ENCODE peak calls at places on chromosome 20, in five cellular contexts. One of them, this sample, is unnamed.

GRCh38 chr20:21214431-21214830 is 88.5 kb downstream of the KIZ start:
- DNase-seq in activated CD8-positive, alpha-beta T cell treated with anti-CD3 and anti-CD28 coated beads for 36 hours: no peak
- DNase-seq in progenitor cell of endocrine pancreas: no peak
- DNase-seq in sigmoid colon: no peak
- DNase-seq in A549: no peak
- DNase-seq in this sample: no peak

GRCh38 chr20:47705497-47705856 is 79.8 kb downstream of the SULF2 start:
- DNase-seq in activated CD8-positive, alpha-beta T cell treated with anti-CD3 and anti-CD28 coated beads for 36 hours: no peak
- DNase-seq in progenitor cell of endocrine pancreas: no peak
- DNase-seq in sigmoid colon: no peak
- DNase-seq in A549: no peak
- DNase-seq in this sample: no peak

GRCh38 chr20:32978009-32978335 is 26.3 kb downstream of the SUN5 start:
- DNase-seq in activated CD8-positive, alpha-beta T cell treated with anti-CD3 and anti-CD28 coated beads for 36 hours: no peak
- DNase-seq in progenitor cell of endocrine pancreas: no peak
- DNase-seq in sigmoid colon: no peak
- DNase-seq in A549: no peak
- DNase-seq in this sample: no peak

GRCh38 chr20:32482251-32483220 is 102.6 kb downstream of the NOL4L start:
- DNase-seq in activated CD8-positive, alpha-beta T cell treated with anti-CD3 and anti-CD28 coated beads for 36 hours: peak
- DNase-seq in progenitor cell of endocrine pancreas: peak
- DNase-seq in sigmoid colon: peak
- DNase-seq in A549: no peak
- DNase-seq in this sample: peak

GRCh38 chr20:25276533-25277050 is 28.7 kb downstream of the PYGB start:
- DNase-seq in activated CD8-positive, alpha-beta T cell treated with anti-CD3 and anti-CD28 coated beads for 36 hours: no peak
- DNase-seq in progenitor cell of endocrine pancreas: no peak
- DNase-seq in sigmoid colon: peak
- DNase-seq in A549: no peak
- DNase-seq in this sample: no peak

GRCh38 chr20:45450097-45450818 is 19.3 kb upstream of the WFDC2 start:
- DNase-seq in activated CD8-positive, alpha-beta T cell treated with anti-CD3 and anti-CD28 coated beads for 36 hours: peak
- DNase-seq in progenitor cell of endocrine pancreas: no peak
- DNase-seq in sigmoid colon: peak
- DNase-seq in A549: peak
- DNase-seq in this sample: peak

GRCh38 chr20:3238616-3239025 is 369 bp downstream of the SLC4A11 start:
- DNase-seq in activated CD8-positive, alpha-beta T cell treated with anti-CD3 and anti-CD28 coated beads for 36 hours: peak
- DNase-seq in progenitor cell of endocrine pancreas: no peak
- DNase-seq in sigmoid colon: no peak
- DNase-seq in A549: peak
- DNase-seq in this sample: peak

GRCh38 chr20:38252292-38253288 is 7.9 kb downstream of the KIAA1755 start:
- DNase-seq in activated CD8-positive, alpha-beta T cell treated with anti-CD3 and anti-CD28 coated beads for 36 hours: no peak
- DNase-seq in progenitor cell of endocrine pancreas: no peak
- DNase-seq in sigmoid colon: no peak
- DNase-seq in A549: no peak
- DNase-seq in this sample: no peak

GRCh38 chr20:49479785-49480184 is 2.7 kb downstream of the KCNB1 start:
- DNase-seq in activated CD8-positive, alpha-beta T cell treated with anti-CD3 and anti-CD28 coated beads for 36 hours: no peak
- DNase-seq in progenitor cell of endocrine pancreas: no peak
- DNase-seq in sigmoid colon: no peak
- DNase-seq in A549: no peak
- DNase-seq in this sample: no peak

GRCh38 chr20:3784226-3784853 is 2.2 kb downstream of the CENPB start:
- DNase-seq in activated CD8-positive, alpha-beta T cell treated with anti-CD3 and anti-CD28 coated beads for 36 hours: no peak
- DNase-seq in progenitor cell of endocrine pancreas: no peak
- DNase-seq in sigmoid colon: no peak
- DNase-seq in A549: no peak
- DNase-seq in this sample: no peak

GRCh38 chr20:33773412-33774089 is 37.6 kb upstream of the CHMP4B start:
- DNase-seq in activated CD8-positive, alpha-beta T cell treated with anti-CD3 and anti-CD28 coated beads for 36 hours: peak
- DNase-seq in progenitor cell of endocrine pancreas: no peak
- DNase-seq in sigmoid colon: no peak
- DNase-seq in A549: no peak
- DNase-seq in this sample: no peak

GRCh38 chr20:24153101-24154040 is 164.8 kb upstream of the GGTLC1 start:
- DNase-seq in activated CD8-positive, alpha-beta T cell treated with anti-CD3 and anti-CD28 coated beads for 36 hours: no peak
- DNase-seq in progenitor cell of endocrine pancreas: no peak
- DNase-seq in sigmoid colon: no peak
- DNase-seq in A549: no peak
- DNase-seq in this sample: no peak

GRCh38 chr20:50673146-50673830 is 18.1 kb downstream of the RIPOR3 start:
- DNase-seq in activated CD8-positive, alpha-beta T cell treated with anti-CD3 and anti-CD28 coated beads for 36 hours: no peak
- DNase-seq in progenitor cell of endocrine pancreas: no peak
- DNase-seq in sigmoid colon: peak
- DNase-seq in A549: no peak
- DNase-seq in this sample: peak

GRCh38 chr20:34663213-34663943 is 13.5 kb downstream of the PIGU start:
- DNase-seq in activated CD8-positive, alpha-beta T cell treated with anti-CD3 and anti-CD28 coated beads for 36 hours: no peak
- DNase-seq in progenitor cell of endocrine pancreas: no peak
- DNase-seq in sigmoid colon: no peak
- DNase-seq in A549: no peak
- DNase-seq in this sample: no peak

GRCh38 chr20:16412896-16413295 is 160.4 kb downstream of the KIF16B start:
- DNase-seq in activated CD8-positive, alpha-beta T cell treated with anti-CD3 and anti-CD28 coated beads for 36 hours: no peak
- DNase-seq in progenitor cell of endocrine pancreas: no peak
- DNase-seq in sigmoid colon: no peak
- DNase-seq in A549: no peak
- DNase-seq in this sample: no peak

GRCh38 chr20:22630698-22631097 is 46.3 kb upstream of the FOXA2 start:
- DNase-seq in activated CD8-positive, alpha-beta T cell treated with anti-CD3 and anti-CD28 coated beads for 36 hours: no peak
- DNase-seq in progenitor cell of endocrine pancreas: no peak
- DNase-seq in sigmoid colon: no peak
- DNase-seq in A549: no peak
- DNase-seq in this sample: no peak

GRCh38 chr20:34561661-34562060 is 3.1 kb downstream of the MAP1LC3A start:
- DNase-seq in activated CD8-positive, alpha-beta T cell treated with anti-CD3 and anti-CD28 coated beads for 36 hours: no peak
- DNase-seq in progenitor cell of endocrine pancreas: no peak
- DNase-seq in sigmoid colon: no peak
- DNase-seq in A549: no peak
- DNase-seq in this sample: no peak

GRCh38 chr20:57656252-57656820 is 36.1 kb upstream of the ZBP1 start:
- DNase-seq in activated CD8-positive, alpha-beta T cell treated with anti-CD3 and anti-CD28 coated beads for 36 hours: no peak
- DNase-seq in progenitor cell of endocrine pancreas: no peak
- DNase-seq in sigmoid colon: peak
- DNase-seq in A549: no peak
- DNase-seq in this sample: peak

GRCh38 chr20:32902456-32903420 is 44.0 kb downstream of the EFCAB8 start:
- DNase-seq in activated CD8-positive, alpha-beta T cell treated with anti-CD3 and anti-CD28 coated beads for 36 hours: peak
- DNase-seq in progenitor cell of endocrine pancreas: peak
- DNase-seq in sigmoid colon: peak
- DNase-seq in A549: peak
- DNase-seq in this sample: peak

GRCh38 chr20:58310291-58310782 is 822 bp downstream of the RAB22A start:
- DNase-seq in activated CD8-positive, alpha-beta T cell treated with anti-CD3 and anti-CD28 coated beads for 36 hours: no peak
- DNase-seq in progenitor cell of endocrine pancreas: no peak
- DNase-seq in sigmoid colon: no peak
- DNase-seq in A549: peak
- DNase-seq in this sample: no peak

GRCh38 chr20:58717278-58718091 is 24.9 kb downstream of the NPEPL1 start:
- DNase-seq in activated CD8-positive, alpha-beta T cell treated with anti-CD3 and anti-CD28 coated beads for 36 hours: no peak
- DNase-seq in progenitor cell of endocrine pancreas: no peak
- DNase-seq in sigmoid colon: peak
- DNase-seq in A549: no peak
- DNase-seq in this sample: no peak

GRCh38 chr20:25686081-25687077 is 10.3 kb downstream of the ZNF337 start:
- DNase-seq in activated CD8-positive, alpha-beta T cell treated with anti-CD3 and anti-CD28 coated beads for 36 hours: no peak
- DNase-seq in progenitor cell of endocrine pancreas: no peak
- DNase-seq in sigmoid colon: no peak
- DNase-seq in A549: no peak
- DNase-seq in this sample: no peak

GRCh38 chr20:2907519-2907918 is 34.2 kb downstream of the PTPRA start:
- DNase-seq in activated CD8-positive, alpha-beta T cell treated with anti-CD3 and anti-CD28 coated beads for 36 hours: no peak
- DNase-seq in progenitor cell of endocrine pancreas: no peak
- DNase-seq in sigmoid colon: no peak
- DNase-seq in A549: no peak
- DNase-seq in this sample: no peak

DNA sequence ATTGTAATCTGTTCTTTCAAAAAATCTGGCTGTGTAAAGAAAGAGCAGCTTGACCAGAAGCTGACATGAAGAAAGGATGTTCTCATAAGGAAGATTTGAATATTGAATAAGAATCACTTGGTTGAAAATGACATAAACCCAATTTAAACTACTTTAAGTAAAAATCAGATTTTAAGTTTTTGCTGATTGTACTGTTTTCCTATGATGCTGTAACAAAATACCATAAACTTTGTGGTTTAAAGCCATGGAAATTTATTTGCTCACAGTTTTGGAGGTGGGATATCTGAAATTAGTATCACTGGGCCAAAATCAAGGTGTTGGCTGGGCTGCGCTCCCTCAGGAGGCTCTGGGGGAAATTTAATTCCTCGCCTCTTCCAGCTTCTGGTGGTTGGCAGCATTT is 141.1 kb upstream of the ZFP64 start:
- DNase-seq in activated CD8-positive, alpha-beta T cell treated with anti-CD3 and anti-CD28 coated beads for 36 hours: no peak
- DNase-seq in progenitor cell of endocrine pancreas: no peak
- DNase-seq in sigmoid colon: no peak
- DNase-seq in A549: no peak
- DNase-seq in this sample: no peak
- TF ChIP-seq CTCF in activated CD8-positive, alpha-beta T cell treated with anti-CD3 and anti-CD28 coated beads for 36 hours: no peak
- TF ChIP-seq CTCF in progenitor cell of endocrine pancreas: no peak
- TF ChIP-seq CTCF in sigmoid colon: no peak
- TF ChIP-seq CTCF in A549: no peak
- TF ChIP-seq CTCF in this sample: no peak

GRCh38 chr20:53291548-53291947 is 302.1 kb downstream of the ZNF217 start:
- DNase-seq in activated CD8-positive, alpha-beta T cell treated with anti-CD3 and anti-CD28 coated beads for 36 hours: peak
- DNase-seq in progenitor cell of endocrine pancreas: no peak
- DNase-seq in sigmoid colon: no peak
- DNase-seq in A549: no peak
- DNase-seq in this sample: peak
- TF ChIP-seq CTCF in activated CD8-positive, alpha-beta T cell treated with anti-CD3 and anti-CD28 coated beads for 36 hours: no peak
- TF ChIP-seq CTCF in progenitor cell of endocrine pancreas: peak
- TF ChIP-seq CTCF in sigmoid colon: no peak
- TF ChIP-seq CTCF in A549: no peak
- TF ChIP-seq CTCF in this sample: no peak

DNA sequence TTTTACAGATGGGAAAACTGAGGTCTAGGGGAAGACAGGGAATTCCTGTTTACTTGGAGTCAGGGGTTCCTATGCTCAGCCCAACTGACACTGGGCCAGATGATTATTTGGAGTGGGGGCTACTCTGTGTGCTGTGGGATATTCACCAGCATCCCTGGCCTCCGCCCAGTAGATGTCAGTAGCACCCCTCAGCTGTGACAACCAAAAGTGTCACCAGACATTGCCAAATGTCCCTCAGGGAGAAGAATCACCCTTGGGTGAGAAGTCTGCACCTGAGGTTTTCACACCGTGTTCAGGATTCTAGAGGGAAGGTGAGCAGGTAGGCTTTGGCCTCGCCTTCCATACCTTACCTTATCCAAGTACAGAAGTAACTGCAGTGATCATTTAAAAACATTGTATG is 27.6 kb downstream of the CDH26 start:
- DNase-seq in activated CD8-positive, alpha-beta T cell treated with anti-CD3 and anti-CD28 coated beads for 36 hours: peak
- DNase-seq in progenitor cell of endocrine pancreas: no peak
- DNase-seq in sigmoid colon: no peak
- DNase-seq in A549: no peak
- DNase-seq in this sample: peak
- TF ChIP-seq CTCF in activated CD8-positive, alpha-beta T cell treated with anti-CD3 and anti-CD28 coated beads for 36 hours: no peak
- TF ChIP-seq CTCF in progenitor cell of endocrine pancreas: no peak
- TF ChIP-seq CTCF in sigmoid colon: no peak
- TF ChIP-seq CTCF in A549: no peak
- TF ChIP-seq CTCF in this sample: peak

GRCh38 chr20:62413025-62413580 is 6.0 kb upstream of the CABLES2 start:
- DNase-seq in activated CD8-positive, alpha-beta T cell treated with anti-CD3 and anti-CD28 coated beads for 36 hours: no peak
- DNase-seq in progenitor cell of endocrine pancreas: no peak
- DNase-seq in sigmoid colon: no peak
- DNase-seq in A549: no peak
- DNase-seq in this sample: no peak

GRCh38 chr20:62415354-62416111 is 8.4 kb upstream of the CABLES2 start:
- DNase-seq in activated CD8-positive, alpha-beta T cell treated with anti-CD3 and anti-CD28 coated beads for 36 hours: no peak
- DNase-seq in progenitor cell of endocrine pancreas: no peak
- DNase-seq in sigmoid colon: no peak
- DNase-seq in A549: no peak
- DNase-seq in this sample: no peak

GRCh38 chr20:62411479-62412193 is 4.6 kb upstream of the CABLES2 start:
- DNase-seq in activated CD8-positive, alpha-beta T cell treated with anti-CD3 and anti-CD28 coated beads for 36 hours: no peak
- DNase-seq in progenitor cell of endocrine pancreas: no peak
- DNase-seq in sigmoid colon: no peak
- DNase-seq in A549: no peak
- DNase-seq in this sample: no peak

GRCh38 chr20:62412194-62413024 is 5.3 kb upstream of the CABLES2 start:
- DNase-seq in activated CD8-positive, alpha-beta T cell treated with anti-CD3 and anti-CD28 coated beads for 36 hours: no peak
- DNase-seq in progenitor cell of endocrine pancreas: no peak
- DNase-seq in sigmoid colon: no peak
- DNase-seq in A549: no peak
- DNase-seq in this sample: no peak

GRCh38 chr20:62413896-62414481 is 6.9 kb upstream of the CABLES2 start:
- DNase-seq in activated CD8-positive, alpha-beta T cell treated with anti-CD3 and anti-CD28 coated beads for 36 hours: no peak
- DNase-seq in progenitor cell of endocrine pancreas: no peak
- DNase-seq in sigmoid colon: no peak
- DNase-seq in A549: peak
- DNase-seq in this sample: peak
- TF ChIP-seq CTCF in activated CD8-positive, alpha-beta T cell treated with anti-CD3 and anti-CD28 coated beads for 36 hours: no peak
- TF ChIP-seq CTCF in progenitor cell of endocrine pancreas: no peak
- TF ChIP-seq CTCF in sigmoid colon: no peak
- TF ChIP-seq CTCF in A549: peak
- TF ChIP-seq CTCF in this sample: peak

GRCh38 chr20:9617940-9618339 is 103.5 kb downstream of the LAMP5 start:
- DNase-seq in activated CD8-positive, alpha-beta T cell treated with anti-CD3 and anti-CD28 coated beads for 36 hours: no peak
- DNase-seq in progenitor cell of endocrine pancreas: no peak
- DNase-seq in sigmoid colon: no peak
- DNase-seq in A549: peak
- DNase-seq in this sample: peak
- TF ChIP-seq CTCF in activated CD8-positive, alpha-beta T cell treated with anti-CD3 and anti-CD28 coated beads for 36 hours: no peak
- TF ChIP-seq CTCF in progenitor cell of endocrine pancreas: peak
- TF ChIP-seq CTCF in sigmoid colon: no peak
- TF ChIP-seq CTCF in A549: peak
- TF ChIP-seq CTCF in this sample: peak

GRCh38 chr20:11181964-11182363 is 508.2 kb upstream of the JAG1 start:
- DNase-seq in activated CD8-positive, alpha-beta T cell treated with anti-CD3 and anti-CD28 coated beads for 36 hours: no peak
- DNase-seq in progenitor cell of endocrine pancreas: no peak
- DNase-seq in sigmoid colon: no peak
- DNase-seq in A549: no peak
- DNase-seq in this sample: no peak
- TF ChIP-seq CTCF in activated CD8-positive, alpha-beta T cell treated with anti-CD3 and anti-CD28 coated beads for 36 hours: no peak
- TF ChIP-seq CTCF in progenitor cell of endocrine pancreas: no peak
- TF ChIP-seq CTCF in sigmoid colon: no peak
- TF ChIP-seq CTCF in A549: no peak
- TF ChIP-seq CTCF in this sample: no peak

GRCh38 chr20:275791-276190 is 14.8 kb downstream of the C20orf96 start:
- DNase-seq in activated CD8-positive, alpha-beta T cell treated with anti-CD3 and anti-CD28 coated beads for 36 hours: no peak
- DNase-seq in progenitor cell of endocrine pancreas: no peak
- DNase-seq in sigmoid colon: no peak
- DNase-seq in A549: no peak
- DNase-seq in this sample: no peak
- TF ChIP-seq CTCF in activated CD8-positive, alpha-beta T cell treated with anti-CD3 and anti-CD28 coated beads for 36 hours: no peak
- TF ChIP-seq CTCF in progenitor cell of endocrine pancreas: no peak
- TF ChIP-seq CTCF in sigmoid colon: no peak
- TF ChIP-seq CTCF in A549: no peak
- TF ChIP-seq CTCF in this sample: no peak

GRCh38 chr20:63641792-63642517 is 11.3 kb downstream of the STMN3 start:
- DNase-seq in activated CD8-positive, alpha-beta T cell treated with anti-CD3 and anti-CD28 coated beads for 36 hours: peak
- DNase-seq in progenitor cell of endocrine pancreas: peak
- DNase-seq in sigmoid colon: peak
- DNase-seq in A549: peak
- DNase-seq in this sample: peak
- TF ChIP-seq CTCF in activated CD8-positive, alpha-beta T cell treated with anti-CD3 and anti-CD28 coated beads for 36 hours: peak
- TF ChIP-seq CTCF in progenitor cell of endocrine pancreas: peak
- TF ChIP-seq CTCF in sigmoid colon: peak
- TF ChIP-seq CTCF in A549: no peak
- TF ChIP-seq CTCF in this sample: peak